ENCODE peak calls at places on chromosomes 4 and X, in six cellular contexts. N, R, J, M, U and D are unnamed samples.

GRCh38 chr4:184792334-184792733 is 33.4 kb downstream of the ACSL1 start:
- DNase-seq in R (no peak), N (no peak), M (no peak), U (no peak), J (no peak), D (peak)

GRCh38 chr4:121041307-121042090 is 30.8 kb downstream of the NDNF start:
- DNase-seq in J (no peak), R (no peak), U (no peak), M (no peak), N (peak), D (peak)

GRCh38 chr4:71212216-71212615 is 126.6 kb upstream of the SLC4A4 start:
- DNase-seq in U (no peak), R (no peak), J (no peak), N (no peak), M (no peak), D (no peak)

GRCh38 chrX:17474892-17475291 is 99.9 kb downstream of the NHS start:
- DNase-seq in M (no peak), R (no peak), N (peak), J (no peak), U (no peak), D (no peak)

GRCh38 chr4:128974203-128974602 is 119.1 kb downstream of the SCLT1 start:
- DNase-seq in J (no peak), U (no peak), R (no peak), N (no peak), M (no peak), D (peak)

GRCh38 chrX:19040373-19040772 is 56.5 kb upstream of the PHKA2 start:
- DNase-seq in M (no peak), N (peak), J (no peak), U (no peak), R (no peak), D (no peak)

GRCh38 chr4:104393649-104394048 is 101.0 kb downstream of the CXXC4 start:
- DNase-seq in U (no peak), R (no peak), M (no peak), J (no peak), N (no peak), D (no peak)

GRCh38 chr4:28449080-28449479 is 1588.4 kb downstream of the STIM2 start:
- DNase-seq in J (no peak), U (no peak), R (no peak), M (no peak), N (no peak), D (no peak)

GRCh38 chr4:82652062-82652461 is 90.3 kb upstream of the TMEM150C start:
- DNase-seq in J (no peak), N (peak), U (no peak), M (peak), R (no peak), D (no peak)

GRCh38 chrX:146056511-146057081 is 239.0 kb downstream of the SLITRK2 start:
- DNase-seq in J (no peak), R (no peak), N (no peak), U (no peak), M (no peak), D (no peak)

GRCh38 chr4:108168672-108169562 is at the start of gene LEF1:
- DNase-seq in N (peak), M (peak), U (peak), R (peak), J (no peak), D (peak)

GRCh38 chr4:125432078-125432477 is 117.3 kb downstream of the FAT4 start:
- DNase-seq in R (no peak), J (no peak), M (no peak), N (no peak), U (no peak), D (peak)

DNA sequence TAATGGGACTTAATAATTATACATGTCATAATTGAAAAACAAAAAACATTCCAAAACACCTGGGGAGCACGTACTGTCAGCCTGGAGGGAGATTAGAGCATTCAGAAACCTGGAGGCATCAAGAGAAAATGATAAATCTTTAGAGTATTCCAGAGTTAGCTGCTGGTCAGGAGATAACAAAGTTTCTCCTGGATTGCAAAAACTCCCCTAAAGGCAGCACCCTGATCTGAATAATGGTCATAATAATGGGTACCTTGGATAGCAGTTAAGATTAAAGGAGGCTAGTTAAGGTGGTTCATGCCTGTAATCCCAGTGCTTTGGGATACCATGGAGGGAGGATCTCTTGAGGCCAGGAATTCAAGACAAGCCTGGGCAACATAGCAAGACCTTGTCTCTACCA is 15.9 kb upstream of the RAB40A start:
- DNase-seq in J (no peak), R (no peak), M (no peak), U (no peak), N (no peak), D (no peak)
- H3K27ac ChIP-seq in J (peak), R (no peak), M (no peak), U (peak), N (no peak), D (no peak)

GRCh38 chrX:9341305-9342201 is 123.3 kb upstream of the TBL1X start:
- DNase-seq in R (peak), J (peak), N (peak), M (peak), U (peak), D (peak)

GRCh38 chrX:9342581-9343051 is 122.2 kb upstream of the TBL1X start:
- DNase-seq in N (peak), R (peak), J (peak), M (peak), U (peak), D (peak)

GRCh38 chrX:9339603-9340569 is 125.0 kb upstream of the TBL1X start:
- DNase-seq in J (no peak), N (no peak), M (no peak), U (peak), R (peak), D (peak)

GRCh38 chrX:9338986-9339385 is 125.9 kb upstream of the TBL1X start:
- DNase-seq in R (no peak), M (no peak), J (no peak), U (no peak), N (peak), D (no peak)

GRCh38 chrX:9340619-9341304 is 124.1 kb upstream of the TBL1X start:
- DNase-seq in N (peak), U (peak), R (peak), J (peak), M (no peak), D (peak)
- H3K27ac ChIP-seq in N (peak), U (peak), R (peak), J (peak), M (peak), D (peak)

GRCh38 chr4:7653510-7654414 is 219.0 kb upstream of the PSAPL1 start:
- DNase-seq in R (no peak), J (no peak), N (no peak), U (peak), M (no peak), D (no peak)
- H3K27ac ChIP-seq in R (no peak), J (no peak), N (no peak), U (no peak), M (peak), D (no peak)

GRCh38 chr4:145290953-145291352 is 110.6 kb upstream of the OTUD4 start:
- DNase-seq in N (no peak), M (no peak), R (no peak), J (no peak), U (no peak), D (no peak)
- H3K27ac ChIP-seq in N (no peak), M (no peak), R (no peak), J (no peak), U (no peak), D (no peak)

GRCh38 chr4:73676881-73677323 is 56.7 kb upstream of the RASSF6 start:
- DNase-seq in M (no peak), J (no peak), R (no peak), N (peak), U (peak), D (peak)

GRCh38 chr4:73683033-73683432 is 57.3 kb upstream of the CXCL8 start:
- DNase-seq in N (peak), R (no peak), U (no peak), J (no peak), M (no peak), D (no peak)

GRCh38 chr4:73682508-73682907 is 57.9 kb upstream of the CXCL8 start:
- DNase-seq in J (no peak), R (no peak), M (no peak), N (peak), U (no peak), D (no peak)

GRCh38 chr4:73676136-73676535 is 55.9 kb upstream of the RASSF6 start:
- DNase-seq in M (no peak), R (no peak), U (no peak), J (no peak), N (peak), D (no peak)

GRCh38 chr4:73679836-73680235 is 59.6 kb upstream of the RASSF6 start:
- DNase-seq in R (no peak), J (no peak), M (no peak), U (no peak), N (peak), D (no peak)
- H3K27ac ChIP-seq in R (no peak), J (no peak), M (no peak), U (no peak), N (peak), D (no peak)

DNA sequence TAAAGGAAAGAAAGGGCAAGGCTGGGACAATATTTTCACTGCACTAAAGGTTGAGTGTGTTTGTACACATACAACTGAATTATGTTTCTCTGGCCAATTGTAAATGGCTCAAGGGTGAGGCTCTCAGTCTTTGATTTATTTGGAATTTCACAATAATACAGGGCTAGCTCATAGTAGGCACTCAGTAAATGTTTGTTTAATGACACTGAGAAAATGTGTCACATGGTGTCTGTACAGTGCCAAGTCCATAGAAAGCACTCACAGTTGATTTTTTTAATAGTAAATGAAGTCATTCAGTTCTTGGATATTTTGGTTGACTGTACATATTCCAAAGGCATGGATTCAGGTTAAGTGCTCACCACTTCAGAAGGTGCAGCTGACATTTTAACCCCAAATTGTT is 176.3 kb downstream of the IL1RAPL2 start:
- DNase-seq in J (no peak), U (no peak), N (peak), M (no peak), R (no peak), D (no peak)
- H3K27ac ChIP-seq in J (no peak), U (no peak), N (peak), M (no peak), R (no peak), D (no peak)